ENCODE peak calls at places on chromosomes 2 and 18, in nine cellular contexts. R is GM04504; J is foreskin fibroblast; W is naive thymus-derived CD8-positive, alpha-beta T cell; M is caudate nucleus; K is neuronal stem cell; T is GM06990; O is psoas muscle; B is HS-5. C is an unnamed sample.

GRCh38 chr18:78731423-78732032 is 248.1 kb upstream of the SALL3 start:
- DNase-seq in R (no peak), J (no peak), W (no peak), M (no peak), K (no peak), T (no peak), O (no peak), B (no peak), C (no peak)

GRCh38 chr18:10030816-10031541 is 117.2 kb downstream of the VAPA start:
- DNase-seq in R (no peak), J (peak; percentile 47), W (no peak), M (no peak), K (no peak), T (no peak), O (no peak), B (no peak), C (no peak)

GRCh38 chr2:226475650-226476049 is 324.0 kb downstream of the IRS1 start:
- DNase-seq in R (no peak), J (peak; percentile 67), W (no peak), M (no peak), K (no peak), T (no peak), O (no peak), B (peak; percentile 58), C (no peak)

GRCh38 chr18:31506024-31506742 is 8.2 kb downstream of the DSG2 start:
- DNase-seq in R (no peak), J (no peak), W (no peak), M (no peak), K (no peak), T (no peak), O (no peak), B (no peak), C (no peak)

GRCh38 chr18:37393945-37394609 is 171.5 kb downstream of the CELF4 start:
- DNase-seq in R (peak; percentile 84), J (peak; percentile 98), W (no peak), M (peak; percentile 80), K (peak; percentile 89), T (peak; percentile 16), O (peak; percentile 80), B (peak; percentile 41), C (peak; percentile 51)

GRCh38 chr18:13539050-13539449 is 187.3 kb downstream of the FAM210A start:
- DNase-seq in R (no peak), J (no peak), W (peak; percentile 87), M (no peak), K (no peak), T (no peak), O (no peak), B (no peak), C (no peak)

GRCh38 chr2:182554950-182555349 is 128.1 kb upstream of the PDE1A start:
- DNase-seq in R (no peak), J (no peak), W (no peak), M (no peak), K (no peak), T (no peak), O (no peak), B (no peak), C (no peak)

GRCh38 chr18:69282371-69282770 is 118.3 kb upstream of the DOK6 start:
- DNase-seq in R (no peak), J (no peak), W (no peak), M (no peak), K (no peak), T (no peak), O (no peak), B (no peak), C (no peak)

GRCh38 chr18:63869374-63869773 is 18.1 kb upstream of the SERPINB2 start:
- DNase-seq in R (peak; percentile 94), J (peak; percentile 95), W (no peak), M (no peak), K (no peak), T (no peak), O (no peak), B (peak; percentile 90), C (no peak)

GRCh38 chr2:190837417-190837816 is 43.2 kb upstream of the GLS start:
- DNase-seq in R (no peak), J (peak; percentile 69), W (no peak), M (no peak), K (no peak), T (no peak), O (no peak), B (peak; percentile 83), C (no peak)

GRCh38 chr2:166338831-166339339 is 36.9 kb downstream of the SCN9A start:
- DNase-seq in R (no peak), J (no peak), W (no peak), M (no peak), K (no peak), T (no peak), O (no peak), B (no peak), C (no peak)

GRCh38 chr2:231680284-231680991 is 27.9 kb upstream of the PTMA start:
- DNase-seq in R (no peak), J (no peak), W (no peak), M (no peak), K (no peak), T (no peak), O (no peak), B (no peak), C (no peak)

GRCh38 chr2:62473428-62473827 is 32.6 kb downstream of the TMEM17 start:
- DNase-seq in R (no peak), J (no peak), W (no peak), M (no peak), K (no peak), T (no peak), O (no peak), B (no peak), C (no peak)

GRCh38 chr2:229141626-229142025 is 129.5 kb downstream of the PID1 start:
- DNase-seq in R (no peak), J (peak; percentile 88), W (no peak), M (no peak), K (no peak), T (no peak), O (no peak), B (peak; percentile 68), C (peak; percentile 31)

GRCh38 chr2:6325616-6326015 is 540.1 kb downstream of the CMPK2 start:
- DNase-seq in R (no peak), J (no peak), W (no peak), M (no peak), K (peak; percentile 33), T (no peak), O (no peak), B (no peak), C (no peak)

GRCh38 chr2:177826897-177827296 is 245.7 kb downstream of the PDE11A start:
- DNase-seq in R (no peak), J (no peak), W (no peak), M (no peak), K (no peak), T (no peak), O (no peak), B (no peak), C (no peak)

GRCh38 chr18:79393626-79394401 is 1.9 kb upstream of the NFATC1 start:
- DNase-seq in R (no peak), J (peak; percentile 85), W (peak; percentile 47), M (no peak), K (no peak), T (no peak), O (peak; percentile 93), B (peak; percentile 46), C (peak; percentile 67)

GRCh38 chr2:105262662-105263091 is 21.1 kb downstream of the GPR45 start:
- DNase-seq in R (no peak), J (peak; percentile 29), W (no peak), M (no peak), K (no peak), T (no peak), O (no peak), B (no peak), C (no peak)